ENCODE peak calls at places on chromosomes 5 and 9, in seven cellular contexts. F is AG09309, M is neural progenitor cell, U is left ventricle myocardium inferior, D is activated B cell treated with CpG ODN at 0.5 μM for 24 hours, B is lower leg skin, Q is psoas muscle. P is an unnamed sample.

GRCh38 chr9:38362912-38363588 is 29.5 kb upstream of the ALDH1B1 start:
- DNase-seq in B (no peak), Q (peak), F (peak), D (no peak), U (no peak), M (peak), P (peak)

GRCh38 chr5:148949871-148950863 is 112.7 kb downstream of the SH3TC2 start:
- DNase-seq in Q (peak), F (no peak), B (no peak), D (no peak), U (peak), M (no peak), P (peak)

GRCh38 chr9:38019731-38020130 is 49.3 kb downstream of the SHB start:
- DNase-seq in D (no peak), U (no peak), Q (no peak), F (no peak), M (no peak), B (no peak), P (no peak)

GRCh38 chr9:110599468-110599867 is 19.9 kb upstream of the SVEP1 start:
- DNase-seq in B (no peak), M (no peak), Q (no peak), D (no peak), U (no peak), F (no peak), P (no peak)

GRCh38 chr5:10235350-10235749 is 14.3 kb downstream of the ATPSCKMT start:
- DNase-seq in Q (no peak), F (no peak), U (no peak), D (no peak), B (no peak), M (no peak), P (no peak)

GRCh38 chr5:131384616-131385214 is 120.9 kb downstream of the CDC42SE2 start:
- DNase-seq in B (no peak), F (no peak), M (no peak), D (no peak), Q (no peak), U (no peak), P (no peak)

GRCh38 chr5:181036816-181037364 is 3.2 kb upstream of the BTNL9 start:
- DNase-seq in U (no peak), B (no peak), Q (no peak), F (no peak), M (no peak), D (no peak), P (no peak)

GRCh38 chr5:962386-962785 is 46.2 kb upstream of the NKD2 start:
- DNase-seq in B (no peak), M (no peak), U (no peak), F (no peak), D (no peak), Q (no peak), P (no peak)

GRCh38 chr5:127648997-127649550 is at the start of gene CTXN3:
- DNase-seq in D (no peak), Q (no peak), F (no peak), M (peak), U (no peak), B (no peak), P (no peak)

GRCh38 chr5:150298701-150299451 is 3.8 kb downstream of the ARSI start:
- DNase-seq in U (no peak), D (no peak), M (peak), Q (no peak), F (peak), B (peak), P (peak)

GRCh38 chr5:175461370-175461769 is 17.0 kb upstream of the SFXN1 start:
- DNase-seq in Q (no peak), U (peak), B (no peak), M (no peak), F (no peak), D (no peak), P (no peak)

GRCh38 chr9:105117111-105117682 is 127.3 kb upstream of the SLC44A1 start:
- DNase-seq in F (no peak), D (no peak), M (peak), U (no peak), Q (no peak), B (no peak), P (no peak)

GRCh38 chr5:102919211-102919610 is 164.1 kb downstream of the PAM start:
- DNase-seq in M (no peak), B (no peak), Q (no peak), U (no peak), D (no peak), F (no peak), P (no peak)

GRCh38 chr9:81597749-81598497 is 91.4 kb downstream of the TLE1 start:
- DNase-seq in D (no peak), U (no peak), M (no peak), B (no peak), Q (no peak), F (no peak), P (no peak)

GRCh38 chr5:115194671-115195070 is 25.0 kb upstream of the TRIM36 start:
- DNase-seq in U (no peak), Q (no peak), D (no peak), M (no peak), F (peak), B (no peak), P (no peak)

GRCh38 chr5:102453716-102454115 is 45.1 kb downstream of the SLCO6A1 start:
- DNase-seq in F (no peak), D (no peak), U (no peak), B (no peak), Q (no peak), M (no peak), P (peak)

GRCh38 chr5:67028371-67028770 is 168.2 kb downstream of the CD180 start:
- DNase-seq in Q (no peak), D (no peak), B (no peak), U (no peak), M (no peak), F (peak), P (no peak)

GRCh38 chr5:140148508-140148907 is 22.8 kb downstream of the IGIP start:
- DNase-seq in U (no peak), D (no peak), M (peak), B (no peak), F (no peak), Q (no peak), P (no peak)

GRCh38 chr5:96509313-96509712 is 76.3 kb upstream of the PCSK1 start:
- DNase-seq in Q (no peak), D (no peak), U (no peak), F (no peak), B (no peak), M (no peak), P (peak)

GRCh38 chr5:108531367-108532211 is 149.7 kb upstream of the FBXL17 start:
- DNase-seq in B (no peak), D (no peak), F (no peak), Q (no peak), M (no peak), U (no peak), P (no peak)

GRCh38 chr5:149646564-149646963 is 65.3 kb downstream of the ARHGEF37 start:
- DNase-seq in F (no peak), M (no peak), Q (no peak), B (no peak), D (no peak), U (no peak), P (peak)

GRCh38 chr9:125630436-125630835 is 76.6 kb downstream of the MAPKAP1 start:
- DNase-seq in Q (no peak), D (no peak), B (no peak), M (no peak), F (no peak), U (no peak), P (peak)

GRCh38 chr9:125629451-125629850 is 77.6 kb downstream of the MAPKAP1 start:
- DNase-seq in B (no peak), F (no peak), Q (no peak), U (no peak), D (no peak), M (no peak), P (no peak)

GRCh38 chr9:125632321-125633115 is 74.5 kb downstream of the MAPKAP1 start:
- DNase-seq in B (no peak), D (no peak), F (no peak), M (no peak), U (no peak), Q (no peak), P (no peak)

GRCh38 chr9:125633116-125633743 is 73.8 kb downstream of the MAPKAP1 start:
- DNase-seq in Q (no peak), M (no peak), B (no peak), F (no peak), U (no peak), D (no peak), P (peak)

DNA sequence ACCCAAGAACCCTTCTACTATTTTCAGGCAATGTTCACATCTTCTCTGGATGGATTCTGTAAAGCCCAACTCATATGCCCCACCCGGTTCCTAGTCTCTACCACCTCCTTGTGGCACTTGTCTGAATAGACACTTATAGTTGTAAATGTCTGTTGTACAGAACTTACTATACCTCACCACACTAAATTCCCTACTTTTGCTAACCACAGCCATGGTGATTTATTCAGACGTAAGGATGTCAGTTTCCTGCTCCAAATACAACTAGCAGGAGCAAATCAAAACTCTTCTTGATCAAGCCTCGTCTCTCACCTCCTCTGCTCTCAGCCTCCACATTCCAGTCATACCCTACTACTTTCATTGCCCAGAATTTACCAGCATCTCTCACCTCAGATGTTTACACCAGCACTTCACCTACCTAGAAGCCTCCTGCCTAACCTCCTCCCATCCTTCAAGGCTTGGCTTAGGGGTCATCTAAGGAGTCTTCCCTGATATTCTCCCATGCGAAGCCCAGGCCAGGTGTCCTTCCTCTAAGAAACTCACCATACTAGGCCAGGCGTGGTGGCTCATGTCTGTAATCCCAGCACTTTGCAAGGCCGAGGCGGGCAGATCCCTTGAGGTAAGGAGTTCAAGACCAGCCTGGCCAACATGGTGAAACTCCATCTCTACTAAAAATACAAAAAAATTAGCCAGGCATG is 75.5 kb downstream of the MAPKAP1 start:
- DNase-seq in Q (no peak), M (peak), U (no peak), B (no peak), F (no peak), D (no peak), P (peak)
- TF ChIP-seq CTCF in Q (peak), M (peak), U (peak), B (no peak), F (peak), D (no peak), P (peak)

DNA sequence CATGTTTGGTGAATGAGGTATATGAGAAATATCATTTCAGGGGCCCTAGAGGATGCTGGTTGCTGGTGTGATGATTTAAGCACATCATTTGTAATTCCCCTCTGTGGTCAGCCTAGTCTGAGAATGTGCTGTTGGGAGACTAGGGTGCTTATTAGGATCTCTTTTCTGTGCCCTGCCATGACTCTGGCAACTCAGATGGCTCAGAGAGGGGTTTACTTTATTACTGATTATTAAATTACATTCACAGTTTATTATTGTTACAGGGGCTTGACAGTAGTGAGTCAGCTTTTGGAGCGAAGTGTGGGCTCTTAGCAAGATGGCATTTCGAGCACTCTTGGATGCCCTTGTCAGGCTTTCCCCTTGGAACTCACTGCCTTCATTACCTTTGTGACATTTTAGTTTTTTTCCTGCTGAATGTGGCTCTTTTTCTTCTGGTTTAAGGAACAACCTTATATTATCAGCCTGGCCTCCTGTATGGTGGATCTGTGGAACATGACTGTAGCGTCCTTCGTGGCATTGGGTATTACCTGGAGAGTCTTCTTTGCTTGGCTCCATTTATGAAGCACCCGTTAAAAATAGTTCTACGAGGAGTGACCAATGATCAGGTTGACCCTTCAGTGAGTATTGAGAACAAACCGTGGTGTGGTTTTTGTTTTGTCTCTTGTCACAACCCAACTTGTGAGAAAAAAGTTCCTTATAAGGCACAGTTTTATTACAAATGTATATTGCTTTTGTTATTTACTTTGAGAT is 33.8 kb downstream of the RCL1 start:
- DNase-seq in B (no peak), D (no peak), F (no peak), Q (no peak), U (no peak), M (no peak), P (no peak)
- TF ChIP-seq CTCF in B (no peak), D (no peak), F (no peak), Q (no peak), U (no peak), M (no peak), P (no peak)

DNA sequence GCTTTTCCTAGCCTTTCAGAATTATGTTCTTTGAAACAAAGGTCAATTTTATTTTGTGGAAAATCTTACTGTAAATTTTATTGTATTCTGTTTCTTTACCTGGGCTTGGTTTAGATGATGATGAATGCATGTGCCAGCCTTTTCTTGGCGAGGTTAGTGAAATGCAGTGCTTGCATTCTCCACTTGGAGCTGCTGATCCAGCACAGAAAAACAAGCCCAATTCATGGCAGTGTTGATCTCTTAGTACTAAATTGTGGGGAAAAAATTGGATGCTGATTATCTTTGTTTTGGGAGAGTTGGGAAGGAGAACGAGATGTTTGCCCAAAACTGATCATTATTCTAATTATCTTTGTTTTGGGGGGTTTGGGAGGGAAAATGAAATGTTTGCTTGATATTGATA is 3.7 kb downstream of the HABP4 start:
- DNase-seq in U (no peak), D (no peak), M (peak), F (no peak), Q (no peak), B (no peak), P (peak)
- TF ChIP-seq CTCF in U (peak), D (no peak), M (peak), F (peak), Q (peak), B (no peak), P (peak)

GRCh38 chr9:5140151-5140550 is 45.3 kb downstream of the INSL6 start:
- DNase-seq in D (no peak), B (no peak), M (no peak), Q (no peak), U (no peak), F (no peak), P (no peak)
- TF ChIP-seq CTCF in D (no peak), B (no peak), M (no peak), Q (no peak), U (no peak), F (no peak), P (no peak)

DNA sequence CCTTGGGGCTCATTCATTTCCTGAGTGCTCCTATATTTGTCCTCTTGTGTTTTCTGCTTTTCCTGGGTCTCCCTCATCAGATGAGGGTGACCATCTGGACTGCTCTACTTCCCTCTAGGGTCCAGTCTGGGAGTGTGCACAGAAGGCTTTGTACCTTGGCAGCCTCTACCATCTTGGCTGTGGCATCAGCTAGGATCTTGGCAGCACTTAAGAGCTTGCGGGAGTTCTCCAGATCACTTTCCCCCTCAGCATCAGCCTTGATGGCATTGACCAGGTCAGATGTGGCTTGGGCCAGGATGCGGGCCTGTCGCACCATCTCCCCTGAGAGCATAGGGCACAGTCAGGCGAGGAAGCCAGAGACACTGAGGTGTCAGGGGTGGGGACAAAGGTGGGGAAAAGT is 15.8 kb downstream of the TLN1 start:
- DNase-seq in U (no peak), D (no peak), B (no peak), M (no peak), Q (no peak), F (no peak), P (no peak)
- TF ChIP-seq CTCF in U (no peak), D (no peak), B (no peak), M (no peak), Q (no peak), F (no peak), P (no peak)

DNA sequence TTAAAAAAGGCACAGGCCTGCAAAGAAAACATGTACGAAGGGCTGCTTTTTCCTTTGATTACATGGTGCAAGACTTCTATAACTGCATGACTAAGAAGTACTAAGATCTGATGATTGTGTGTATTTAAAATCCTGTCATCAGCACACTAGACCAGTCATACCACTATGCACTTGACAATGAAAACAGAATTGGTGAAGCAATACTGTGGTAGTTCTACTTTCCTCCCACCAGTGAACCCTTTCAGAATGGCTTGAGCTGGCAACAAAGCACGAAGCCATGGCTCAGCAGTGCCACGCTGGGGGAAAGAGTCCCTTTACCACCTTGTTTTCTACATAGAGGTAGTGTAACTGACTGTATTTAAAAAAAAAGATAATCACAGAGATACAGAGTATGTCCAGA is 49.0 kb upstream of the POU5F2 start:
- DNase-seq in U (no peak), D (no peak), F (peak), B (no peak), M (no peak), Q (no peak), P (peak)
- TF ChIP-seq CTCF in U (no peak), D (no peak), F (no peak), B (no peak), M (no peak), Q (no peak), P (no peak)

DNA sequence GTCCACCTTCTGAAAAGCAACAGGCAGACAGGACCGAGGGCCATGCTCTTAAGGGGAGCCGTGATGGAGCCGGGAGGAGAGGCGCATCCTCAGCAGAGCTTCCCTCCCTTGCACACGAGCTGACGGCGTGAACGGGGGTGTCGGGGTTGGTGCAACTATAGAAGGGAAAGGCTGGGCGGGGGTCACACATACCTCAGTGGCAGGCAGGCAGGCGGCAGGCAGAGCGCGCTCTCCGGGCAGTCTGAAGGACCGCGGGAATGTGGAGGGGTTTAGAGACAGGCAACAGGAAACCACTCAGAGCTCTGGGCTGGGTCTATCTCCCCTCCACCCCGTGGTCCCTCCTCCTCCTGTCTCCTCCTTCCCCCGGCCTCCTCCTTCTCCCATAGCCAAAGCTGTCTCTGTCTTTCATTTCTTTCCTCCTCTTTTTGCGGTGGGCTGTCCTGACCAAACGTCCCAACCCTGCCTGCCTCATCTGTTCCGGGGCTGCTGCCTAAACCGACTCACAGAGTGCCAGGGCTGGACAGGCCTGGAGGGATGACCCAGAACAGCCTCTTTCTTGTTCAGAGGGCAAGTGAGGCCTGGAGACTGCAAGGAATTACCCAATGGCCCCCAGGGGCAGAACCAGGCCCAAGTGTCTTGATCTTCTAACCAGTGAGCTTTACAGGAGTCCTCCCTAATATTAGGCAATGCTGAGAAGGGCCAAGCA is at the start of gene SPARC:
- DNase-seq in D (no peak), Q (peak), B (peak), M (peak), F (peak), U (peak), P (peak)
- TF ChIP-seq CTCF in D (no peak), Q (no peak), B (no peak), M (no peak), F (peak), U (no peak), P (no peak)

P was measured in MCF 10A.